ENCODE peak calls at places on chromosomes 13 and 19, in six cellular contexts. S is stimulated activated CD4-positive, alpha-beta T cell treated with anti-CD3 and anti-CD28 coated beads, Interleukin-4, amount 100 ng/mL, for 48 hours; T is pancreas; K is fibroblast of pulmonary artery; I is T-helper 1 cell; V is NCI-H2081. B is an unnamed sample.

GRCh38 chr13:112767506-112768471 is 78.0 kb downstream of the ATP11A start:
- DNase-seq in S (no peak), T (no peak), K (no peak), I (no peak), V (no peak), B (no peak)

GRCh38 chr19:11064831-11065303 is 24.4 kb upstream of the LDLR start:
- DNase-seq in S (no peak), T (no peak), K (no peak), I (no peak), V (no peak), B (no peak)

GRCh38 chr19:49997709-49998108 is 27.5 kb downstream of the VRK3 start:
- DNase-seq in S (no peak), T (no peak), K (peak), I (no peak), V (peak), B (no peak)

GRCh38 chr19:56309511-56310185 is 5.0 kb downstream of the ZSCAN5A start:
- DNase-seq in S (peak), T (peak), K (peak), I (peak), V (peak), B (no peak)

GRCh38 chr13:21435710-21436151 is 23.4 kb downstream of the ZDHHC20 start:
- DNase-seq in S (peak), T (no peak), K (peak), I (no peak), V (no peak), B (peak)

GRCh38 chr13:106349080-106349841 is 186.2 kb downstream of the EFNB2 start:
- DNase-seq in S (no peak), T (peak), K (no peak), I (no peak), V (peak), B (no peak)

GRCh38 chr13:21203132-21203531 is 26.7 kb downstream of the MRPL57 start:
- DNase-seq in S (no peak), T (no peak), K (no peak), I (no peak), V (no peak), B (no peak)

GRCh38 chr19:11422163-11423068 is 3.3 kb upstream of the RGL3 start:
- DNase-seq in S (peak), T (peak), K (peak), I (peak), V (no peak), B (peak)

GRCh38 chr13:94112227-94112626 is 367.3 kb downstream of the DCT start:
- DNase-seq in S (no peak), T (no peak), K (peak), I (no peak), V (no peak), B (peak)

GRCh38 chr13:97889803-97890202 is 63.7 kb upstream of the IPO5 start:
- DNase-seq in S (no peak), T (no peak), K (no peak), I (no peak), V (no peak), B (peak)

GRCh38 chr13:71378992-71379905 is 487.8 kb downstream of the DACH1 start:
- DNase-seq in S (no peak), T (no peak), K (peak), I (no peak), V (no peak), B (no peak)

GRCh38 chr13:109998808-109999528 is 212.6 kb upstream of the IRS2 start:
- DNase-seq in S (no peak), T (no peak), K (peak), I (no peak), V (no peak), B (no peak)

GRCh38 chr13:23847545-23847944 is 41.7 kb downstream of the MIPEP start:
- DNase-seq in S (no peak), T (no peak), K (no peak), I (no peak), V (no peak), B (no peak)

GRCh38 chr13:112069727-112070300 is 2.9 kb downstream of the SOX1 start:
- DNase-seq in S (no peak), T (no peak), K (no peak), I (no peak), V (peak), B (no peak)

GRCh38 chr19:16098416-16098768 is 13.3 kb upstream of the RAB8A start:
- DNase-seq in S (no peak), T (no peak), K (no peak), I (no peak), V (no peak), B (no peak)

GRCh38 chr13:79749985-79750551 is 269.1 kb downstream of the NDFIP2 start:
- DNase-seq in S (no peak), T (no peak), K (peak), I (no peak), V (no peak), B (peak)

GRCh38 chr19:28468701-28469459 is 744.1 kb downstream of the UQCRFS1 start:
- DNase-seq in S (no peak), T (peak), K (peak), I (no peak), V (no peak), B (no peak)

GRCh38 chr19:5487222-5487621 is 32.0 kb downstream of the ZNRF4 start:
- DNase-seq in S (no peak), T (no peak), K (no peak), I (no peak), V (no peak), B (no peak)